ENCODE peak calls at places on chromosomes 7 and 10, in seven cellular contexts. F is fibroblast of lung, C is right atrium auricular region, K is right lobe of liver, O is ovary, P is IMR-90, S is cardiac muscle cell. R is an unnamed sample. For H3K27me3 and H3K4me1, the result is how much of the 10 kb centered on the place peaks cover.

GRCh38 chr10:101222683-101223273 is 6.5 kb downstream of the LBX1 start:
- DNase-seq in P (no peak), S (no peak), F (no peak), K (no peak), C (no peak), O (no peak), R (no peak)

GRCh38 chr7:78746261-78746660 is 707.2 kb downstream of the MAGI2 start:
- DNase-seq in O (no peak), P (no peak), C (no peak), K (no peak), F (no peak), S (no peak), R (no peak)

GRCh38 chr10:132383751-132384181 is 13.2 kb upstream of the PWWP2B start:
- DNase-seq in S (no peak), P (no peak), C (no peak), O (no peak), K (peak), F (no peak), R (peak)

GRCh38 chr7:99393363-99394187 is 14.8 kb downstream of the PDAP1 start:
- DNase-seq in O (peak), P (no peak), S (peak), C (no peak), K (no peak), F (no peak), R (no peak)

GRCh38 chr7:104973909-104974415 is 40.0 kb upstream of the KMT2E start:
- DNase-seq in S (no peak), O (no peak), C (no peak), F (peak), P (peak), K (no peak), R (no peak)

GRCh38 chr7:132750530-132751281 is 174.4 kb upstream of the PLXNA4 start:
- DNase-seq in C (no peak), S (no peak), P (peak), O (no peak), K (no peak), F (peak), R (no peak)

GRCh38 chr10:8456386-8456785 is 401.9 kb downstream of the GATA3 start:
- DNase-seq in P (no peak), S (no peak), K (no peak), C (no peak), F (no peak), O (no peak), R (no peak)

GRCh38 chr7:135100856-135101255 is 47.0 kb upstream of the TMEM140 start:
- DNase-seq in S (no peak), F (peak), P (peak), C (no peak), O (no peak), K (no peak), R (no peak)

GRCh38 chr10:70617798-70618568 is 15.4 kb upstream of the PRF1 start:
- DNase-seq in C (no peak), P (peak), F (peak), K (no peak), S (no peak), O (no peak), R (no peak)

GRCh38 chr7:106064329-106064728 is 47.8 kb downstream of the SYPL1 start:
- DNase-seq in O (no peak), F (no peak), K (no peak), P (no peak), S (no peak), C (peak), R (peak)

GRCh38 chr7:106569500-106569929 is 91.4 kb downstream of the CCDC71L start:
- DNase-seq in C (no peak), S (no peak), F (no peak), O (no peak), K (no peak), P (no peak), R (no peak)

GRCh38 chr7:12951397-12951801 is 264.0 kb downstream of the ARL4A start:
- DNase-seq in O (no peak), P (peak), S (no peak), C (no peak), K (no peak), F (peak), R (no peak)

GRCh38 chr7:11427686-11428273 is 404.2 kb downstream of the THSD7A start:
- DNase-seq in C (no peak), F (peak), O (no peak), P (peak), S (peak), K (no peak), R (no peak)

GRCh38 chr10:49242604-49243003 is 54.4 kb upstream of the TMEM273 start:
- DNase-seq in S (no peak), O (no peak), C (no peak), F (no peak), P (no peak), K (no peak), R (peak)

GRCh38 chr7:92448185-92448747 is 984 bp downstream of the GATAD1 start:
- DNase-seq in S (peak), C (peak), F (peak), O (peak), P (peak), K (peak), R (peak)

GRCh38 chr7:29494350-29494749 is 69.3 kb upstream of the PRR15 start:
- DNase-seq in F (peak), K (no peak), C (no peak), S (no peak), P (no peak), O (no peak), R (no peak)

GRCh38 chr7:2517678-2518077 is 1.9 kb upstream of the LFNG start:
- DNase-seq in S (no peak), C (no peak), P (peak), F (peak), K (no peak), O (no peak), R (no peak)

GRCh38 chr7:130063036-130063435 is 7.3 kb upstream of the KLHDC10 start:
- DNase-seq in F (no peak), P (peak), S (peak), O (no peak), K (peak), C (no peak), R (peak)

GRCh38 chr7:127578036-127578684 is 7.2 kb downstream of the GCC1 start:
- DNase-seq in C (no peak), K (no peak), P (peak), S (no peak), F (peak), O (no peak), R (no peak)

GRCh38 chr7:25216837-25217236 is 11.4 kb downstream of the NPVF start:
- DNase-seq in K (no peak), O (no peak), S (peak), P (peak), C (no peak), F (peak), R (no peak)

GRCh38 chr10:21327239-21327993 is 198.1 kb downstream of the SKIDA1 start:
- DNase-seq in F (no peak), C (no peak), K (no peak), S (no peak), P (no peak), O (no peak), R (peak)

GRCh38 chr7:17070117-17070750 is 188.5 kb upstream of the AGR3 start:
- DNase-seq in P (no peak), F (no peak), S (no peak), K (no peak), C (no peak), O (no peak), R (no peak)

GRCh38 chr10:118760265-118760664 is 5.5 kb upstream of the CACUL1 start:
- DNase-seq in P (no peak), O (no peak), S (no peak), F (no peak), K (no peak), C (no peak), R (no peak)

DNA sequence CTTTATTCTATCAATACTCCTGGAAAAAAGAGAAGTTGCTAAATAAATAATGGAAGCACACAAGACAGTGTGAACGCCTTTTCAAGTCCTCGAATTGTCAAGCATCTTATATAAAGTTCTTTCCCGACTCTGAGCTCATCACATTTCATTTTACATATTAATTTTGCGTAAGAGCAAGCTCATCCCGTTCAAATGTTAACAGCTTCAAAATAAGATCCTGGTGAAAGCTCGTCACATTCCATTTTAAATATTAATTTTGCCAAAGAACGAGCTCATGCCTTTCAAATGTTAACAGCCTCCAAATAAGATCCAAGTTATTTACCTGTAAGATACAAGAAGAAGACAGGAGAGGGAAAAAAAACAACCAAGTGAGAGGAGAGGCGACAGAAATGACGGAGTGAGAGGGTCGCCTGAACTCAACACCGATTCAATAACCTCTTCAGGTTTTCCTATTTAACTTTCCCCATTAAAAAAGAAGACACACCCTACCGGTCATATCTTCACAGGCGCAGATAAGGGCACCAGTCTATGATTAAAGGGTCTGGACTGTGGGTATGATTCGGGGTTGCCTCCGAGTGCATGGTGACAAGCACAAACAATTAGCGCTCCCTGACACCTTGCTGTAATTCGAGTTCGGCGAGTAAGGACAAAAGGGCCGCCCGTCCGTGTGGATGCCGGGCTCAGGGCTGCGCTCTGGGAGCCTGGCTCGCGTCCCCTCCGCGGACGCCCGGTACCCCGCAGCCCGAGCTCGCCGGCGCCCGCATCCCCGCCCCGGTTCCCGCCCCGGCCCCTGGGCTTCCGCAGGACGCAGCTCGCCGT is 111.7 kb upstream of the RHEB start:
- DNase-seq in F (peak), K (peak), P (no peak), O (no peak), S (peak), C (no peak), R (no peak)
- TF ChIP-seq CTCF in F (no peak), K (no peak), P (no peak), O (no peak), S (no peak), C (no peak), R (no peak)

GRCh38 chr10:81943583-81943982 is 68.6 kb downstream of the NRG3 start:
- DNase-seq in P (no peak), F (no peak), S (no peak), O (no peak), K (no peak), C (no peak), R (no peak)
- H3K27me3 ChIP-seq in P (under half), F (under half), S (under half), O (under half), K (under half), C (under half), R (under half)

GRCh38 chr10:113111260-113111659 is 161.2 kb downstream of the TCF7L2 start:
- DNase-seq in S (no peak), F (no peak), C (no peak), O (no peak), K (no peak), P (no peak), R (no peak)
- H3K4me1 ChIP-seq in S (under half), F (under half), C (under half), O (under half), K (under half), P (under half), R (under half)

GRCh38 chr7:91292506-91292905 is 28.3 kb downstream of the FZD1 start:
- DNase-seq in F (no peak), O (no peak), K (no peak), P (no peak), C (no peak), S (no peak), R (no peak)

GRCh38 chr7:91291302-91291701 is 27.1 kb downstream of the FZD1 start:
- DNase-seq in S (no peak), C (no peak), K (no peak), O (no peak), F (no peak), P (no peak), R (no peak)

GRCh38 chr7:91293840-91294239 is 29.6 kb downstream of the FZD1 start:
- DNase-seq in P (no peak), S (no peak), O (no peak), C (no peak), K (no peak), F (no peak), R (no peak)

GRCh38 chr7:91293136-91293535 is 28.9 kb downstream of the FZD1 start:
- DNase-seq in S (no peak), P (no peak), C (no peak), K (no peak), O (no peak), F (no peak), R (no peak)

DNA sequence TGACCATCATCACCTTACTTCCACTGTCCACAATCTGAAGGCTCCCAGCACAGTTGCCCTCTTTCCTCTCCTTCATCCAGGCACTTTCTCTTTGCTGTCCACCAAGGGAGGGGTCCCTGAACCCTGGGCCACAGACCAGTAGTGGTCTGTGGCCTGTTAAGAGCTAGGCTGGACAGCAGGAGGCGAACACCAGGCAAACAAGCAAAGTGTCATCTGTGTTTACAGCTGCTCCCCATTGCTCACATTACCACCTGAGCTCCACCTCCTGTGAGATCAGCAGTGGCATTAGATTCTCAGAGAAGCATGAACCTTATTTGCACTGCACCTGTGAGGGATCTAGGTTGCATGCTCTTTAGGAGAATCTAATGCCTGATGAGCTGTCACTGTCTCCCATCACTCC is 27.7 kb downstream of the FZD1 start:
- DNase-seq in F (no peak), P (no peak), K (no peak), S (no peak), O (no peak), C (no peak), R (no peak)
- TF ChIP-seq CTCF in F (no peak), P (no peak), K (no peak), S (no peak), O (no peak), C (no peak), R (no peak)

GRCh38 chr10:86368987-86369386 is 2.4 kb upstream of the GRID1 start:
- DNase-seq in S (no peak), F (no peak), O (no peak), C (no peak), K (peak), P (no peak), R (peak)
- H3K27me3 ChIP-seq in S (half or more), F (half or more), O (under half), C (under half), K (under half), P (half or more), R (under half)

GRCh38 chr7:824106-824505 is 8.2 kb upstream of the SUN1 start:
- DNase-seq in O (no peak), C (no peak), S (no peak), K (no peak), F (no peak), P (no peak), R (peak)
- H3K4me1 ChIP-seq in O (under half), C (under half), S (under half), K (under half), F (under half), P (under half), R (half or more)

DNA sequence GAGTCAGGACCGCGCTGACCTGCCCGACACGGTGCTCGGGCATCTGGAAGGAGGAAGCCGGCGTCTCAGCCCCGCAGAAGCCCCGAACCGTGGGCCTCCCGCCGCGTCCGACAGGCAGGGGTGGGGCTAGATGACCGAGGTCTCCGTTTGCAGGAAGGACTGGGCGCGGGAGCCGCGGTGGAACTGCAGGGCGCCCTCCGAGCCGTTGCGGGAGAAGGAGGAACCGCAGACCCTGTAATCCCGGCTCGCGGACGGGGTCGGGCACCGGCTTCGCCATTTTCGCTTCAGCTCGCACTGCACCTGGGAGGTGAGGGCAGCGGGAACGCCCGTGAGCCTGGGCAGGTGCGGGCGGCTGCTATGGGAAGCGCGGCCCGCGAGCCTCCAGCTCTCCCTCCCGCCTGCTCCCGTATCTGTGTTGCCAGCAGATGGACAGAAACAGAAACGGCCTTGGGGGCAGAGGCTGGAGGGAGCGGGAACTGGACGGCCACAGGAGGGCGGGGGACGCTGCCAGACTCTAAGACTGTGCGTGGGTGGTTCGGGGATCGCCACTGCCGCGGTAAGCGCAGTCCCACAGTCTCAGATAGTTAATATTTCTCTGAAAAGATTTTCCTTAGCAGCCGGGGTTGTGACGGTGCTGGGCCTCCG is 114.1 kb downstream of the VIPR2 start:
- DNase-seq in F (no peak), C (peak), S (peak), P (no peak), K (peak), O (peak), R (no peak)
- TF ChIP-seq CTCF in F (peak), C (peak), S (peak), P (no peak), K (peak), O (peak), R (no peak)

GRCh38 chr7:148773344-148773743 is 74.6 kb downstream of the CUL1 start:
- DNase-seq in F (peak), K (no peak), C (no peak), O (no peak), S (no peak), P (no peak), R (no peak)

GRCh38 chr7:148770004-148770403 is 71.3 kb downstream of the CUL1 start:
- DNase-seq in C (no peak), S (no peak), O (no peak), K (no peak), F (no peak), P (no peak), R (no peak)

GRCh38 chr7:148772297-148773089 is 73.8 kb downstream of the CUL1 start:
- DNase-seq in F (peak), C (no peak), S (no peak), K (no peak), O (no peak), P (peak), R (no peak)
- H3K27me3 ChIP-seq in F (under half), C (under half), S (under half), K (under half), O (under half), P (under half), R (under half)